ENCODE peak calls at places on chromosomes 11 and 22, in ten cellular contexts. Q is pancreas, G is heart right ventricle, V is lower lobe of right lung, S is ovary, T is A549, P is lung, L is brain microvascular endothelial cell, H is PC-3, I is HCT116. Z is an unnamed sample.

GRCh38 chr22:32342977-32343376 is 14.7 kb upstream of the RFPL3 start:
- DNase-seq in Q (no peak), G (no peak), V (no peak), S (no peak), T (no peak), P (no peak), L (no peak), H (no peak), I (no peak), Z (no peak)

GRCh38 chr11:109423114-109423859 is 1.3 kb downstream of the C11orf87 start:
- DNase-seq in Q (no peak), G (peak), V (no peak), S (no peak), T (no peak), P (no peak), L (peak), H (no peak), I (no peak), Z (no peak)

GRCh38 chr11:23959466-23959865 is 537.4 kb upstream of the LUZP2 start:
- DNase-seq in Q (no peak), G (no peak), V (no peak), S (no peak), T (no peak), P (no peak), L (no peak), H (no peak), I (no peak), Z (no peak)

GRCh38 chr11:112421854-112422253 is 161.2 kb upstream of the PLET1 start:
- DNase-seq in Q (no peak), G (no peak), V (no peak), S (no peak), T (no peak), P (no peak), L (no peak), H (no peak), I (no peak), Z (no peak)

GRCh38 chr22:28931844-28932561 is 48.6 kb downstream of the ZNRF3 start:
- DNase-seq in Q (no peak), G (no peak), V (no peak), S (no peak), T (no peak), P (no peak), L (no peak), H (no peak), I (no peak), Z (no peak)

GRCh38 chr22:24176630-24177029 is 4.7 kb upstream of the SUSD2 start:
- DNase-seq in Q (no peak), G (peak), V (no peak), S (no peak), T (no peak), P (no peak), L (no peak), H (no peak), I (no peak), Z (no peak)

GRCh38 chr11:70527429-70528045 is 129.2 kb downstream of the CTTN start:
- DNase-seq in Q (no peak), G (no peak), V (peak), S (no peak), T (no peak), P (no peak), L (no peak), H (no peak), I (no peak), Z (no peak)

GRCh38 chr11:124943242-124943641 is 7.4 kb upstream of the HEPACAM start:
- DNase-seq in Q (no peak), G (no peak), V (no peak), S (no peak), T (no peak), P (no peak), L (no peak), H (no peak), I (no peak), Z (no peak)

GRCh38 chr22:49203091-49203862 is 624.4 kb downstream of the BRD1 start:
- DNase-seq in Q (no peak), G (no peak), V (peak), S (peak), T (no peak), P (no peak), L (no peak), H (no peak), I (no peak), Z (no peak)

GRCh38 chr11:64849600-64850356 is 5.3 kb upstream of the CDC42BPG start:
- DNase-seq in Q (no peak), G (peak), V (no peak), S (no peak), T (no peak), P (no peak), L (no peak), H (no peak), I (no peak), Z (no peak)

GRCh38 chr22:44449061-44449682 is 48.9 kb downstream of the RTL6 start:
- DNase-seq in Q (no peak), G (no peak), V (no peak), S (no peak), T (peak), P (no peak), L (peak), H (peak), I (no peak), Z (peak)

GRCh38 chr11:108559340-108559739 is 34.2 kb downstream of the EXPH5 start:
- DNase-seq in Q (no peak), G (no peak), V (no peak), S (no peak), T (no peak), P (no peak), L (no peak), H (no peak), I (no peak), Z (no peak)

GRCh38 chr11:27698872-27699241 is 1.4 kb downstream of the BDNF start:
- DNase-seq in Q (peak), G (peak), V (peak), S (peak), T (peak), P (peak), L (peak), H (peak), I (peak), Z (peak)
- H3K4me3 ChIP-seq in Q (no peak), G (no peak), V (peak), S (peak), T (peak), P (no peak), L (peak), H (peak), I (peak), Z (peak)

GRCh38 chr11:43984519-43985385 is 42.3 kb downstream of the C11orf96 start:
- DNase-seq in Q (peak), G (peak), V (peak), S (no peak), T (peak), P (peak), L (no peak), H (no peak), I (no peak), Z (no peak)
- H3K27ac ChIP-seq in Q (peak), G (peak), V (peak), S (no peak), T (no peak), P (no peak), L (no peak), H (no peak), I (no peak), Z (no peak)

GRCh38 chr11:75398906-75399305 is 412 bp upstream of the RPS3 start:
- DNase-seq in Q (no peak), G (no peak), V (no peak), S (no peak), T (no peak), P (no peak), L (no peak), H (no peak), I (no peak), Z (no peak)
- H3K4me3 ChIP-seq in Q (no peak), G (no peak), V (peak), S (no peak), T (no peak), P (no peak), L (no peak), H (no peak), I (peak), Z (no peak)

GRCh38 chr11:128497057-128497957 is 90.1 kb downstream of the ETS1 start:
- DNase-seq in Q (peak), G (no peak), V (no peak), S (no peak), T (peak), P (no peak), L (peak), H (peak), I (peak), Z (peak)
- H3K27ac ChIP-seq in Q (no peak), G (peak), V (peak), S (no peak), T (peak), P (peak), L (peak), H (peak), I (peak), Z (peak)

GRCh38 chr11:96303980-96304379 is 39.0 kb downstream of the MAML2 start:
- DNase-seq in Q (no peak), G (no peak), V (no peak), S (no peak), T (no peak), P (no peak), L (no peak), H (no peak), I (no peak), Z (no peak)

GRCh38 chr11:96309001-96309642 is 33.9 kb downstream of the MAML2 start:
- DNase-seq in Q (no peak), G (no peak), V (no peak), S (no peak), T (no peak), P (no peak), L (no peak), H (peak), I (no peak), Z (no peak)

GRCh38 chr11:96307748-96308133 is 35.3 kb downstream of the MAML2 start:
- DNase-seq in Q (no peak), G (no peak), V (no peak), S (no peak), T (peak), P (no peak), L (peak), H (peak), I (peak), Z (peak)

GRCh38 chr11:96306933-96307747 is 35.9 kb downstream of the MAML2 start:
- DNase-seq in Q (peak), G (no peak), V (peak), S (peak), T (peak), P (peak), L (peak), H (peak), I (peak), Z (peak)

GRCh38 chr11:96306600-96306932 is 36.4 kb downstream of the MAML2 start:
- DNase-seq in Q (no peak), G (no peak), V (no peak), S (no peak), T (no peak), P (no peak), L (peak), H (no peak), I (peak), Z (no peak)
- H3K4me3 ChIP-seq in Q (no peak), G (no peak), V (peak), S (no peak), T (peak), P (no peak), L (no peak), H (peak), I (peak), Z (peak)

GRCh38 chr11:20008870-20009644 is 151.2 kb downstream of the DBX1 start:
- DNase-seq in Q (no peak), G (no peak), V (no peak), S (no peak), T (no peak), P (no peak), L (no peak), H (no peak), I (no peak), Z (no peak)
- H3K27ac ChIP-seq in Q (peak), G (no peak), V (no peak), S (no peak), T (peak), P (peak), L (no peak), H (no peak), I (no peak), Z (no peak)

DNA sequence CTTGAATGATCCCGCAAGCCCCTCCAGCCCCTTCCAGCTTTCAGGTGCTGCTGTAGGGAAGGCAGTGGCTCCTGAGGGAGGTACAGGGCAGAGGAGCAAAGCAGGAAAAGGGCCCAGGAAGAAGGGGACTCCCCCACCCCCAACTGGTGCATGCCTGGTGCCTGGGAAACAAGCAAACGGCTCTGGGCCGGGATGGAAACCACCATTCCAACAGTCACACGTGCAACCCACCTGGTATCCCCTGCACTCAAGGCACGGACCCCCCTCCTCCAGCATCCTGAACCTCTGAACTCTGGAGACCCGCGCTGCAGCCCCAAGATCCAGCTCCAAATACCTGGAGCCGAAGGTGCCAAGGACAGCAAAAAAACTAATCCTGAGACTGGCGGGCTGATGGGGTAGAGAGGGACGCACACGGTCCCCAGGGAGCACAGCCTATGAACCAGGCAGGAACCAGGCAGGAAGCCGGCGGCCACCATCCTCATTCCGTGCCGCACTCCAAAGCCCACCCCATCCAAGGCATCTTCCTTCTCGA is 537 bp downstream of the SCN4B start:
- DNase-seq in Q (no peak), G (no peak), V (no peak), S (no peak), T (no peak), P (no peak), L (no peak), H (no peak), I (no peak), Z (no peak)
- H3K4me3 ChIP-seq in Q (peak), G (peak), V (peak), S (peak), T (no peak), P (peak), L (peak), H (peak), I (no peak), Z (peak)

GRCh38 chr11:11586465-11586864 is 35.3 kb downstream of the GALNT18 start:
- DNase-seq in Q (no peak), G (no peak), V (no peak), S (no peak), T (no peak), P (no peak), L (no peak), H (no peak), I (no peak), Z (no peak)
- H3K27ac ChIP-seq in Q (no peak), G (peak), V (no peak), S (no peak), T (no peak), P (no peak), L (no peak), H (no peak), I (no peak), Z (no peak)

GRCh38 chr11:83195649-83196048 is 2.1 kb downstream of the ANKRD42 start:
- DNase-seq in Q (no peak), G (no peak), V (no peak), S (no peak), T (no peak), P (no peak), L (no peak), H (no peak), I (no peak), Z (no peak)
- H3K4me3 ChIP-seq in Q (no peak), G (no peak), V (no peak), S (no peak), T (no peak), P (no peak), L (no peak), H (peak), I (no peak), Z (no peak)

DNA sequence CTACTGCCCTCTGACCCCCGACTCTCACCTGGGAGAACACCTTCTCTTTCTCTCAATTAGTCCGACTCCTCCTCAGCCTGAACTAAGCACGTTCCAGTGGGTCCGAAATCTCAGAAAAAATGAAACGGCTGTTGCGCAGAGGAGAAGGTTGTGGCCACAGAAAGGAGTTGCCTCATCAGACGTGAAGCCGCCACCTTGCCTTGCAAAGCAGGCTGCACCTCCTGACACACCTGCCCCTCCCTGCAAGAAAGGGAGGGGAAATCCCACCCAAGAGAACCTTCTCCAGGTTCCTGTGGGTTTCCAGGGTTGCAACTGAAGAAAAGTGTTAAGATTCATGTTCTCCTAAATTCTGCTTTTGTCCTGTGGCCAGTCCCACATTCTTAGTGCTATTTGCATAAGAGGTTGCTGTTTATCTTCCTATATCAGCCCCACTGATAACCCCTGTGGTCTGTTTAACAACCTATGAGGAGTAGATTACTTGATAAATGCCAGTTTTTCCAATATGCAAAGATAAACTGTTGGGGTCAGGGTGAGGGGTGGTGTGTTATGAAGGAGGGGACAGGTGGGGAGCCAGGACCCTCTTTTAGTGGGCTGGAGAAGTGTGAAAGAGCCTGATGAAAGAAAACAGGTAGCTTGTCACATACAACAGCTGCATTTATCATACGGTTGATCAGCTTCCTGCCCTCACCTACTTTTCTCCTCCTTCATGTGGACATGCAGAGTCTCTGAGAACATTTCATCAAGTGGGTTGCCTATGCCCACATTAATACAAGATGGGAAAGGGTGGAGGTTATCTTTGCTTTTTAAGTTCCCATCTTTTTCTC is 18.2 kb downstream of the ZBTB16 start:
- DNase-seq in Q (no peak), G (no peak), V (no peak), S (no peak), T (no peak), P (no peak), L (no peak), H (no peak), I (no peak), Z (no peak)
- H3K27ac ChIP-seq in Q (no peak), G (peak), V (peak), S (peak), T (no peak), P (no peak), L (no peak), H (no peak), I (no peak), Z (no peak)